ENCODE peak calls at places on chromosomes 11 and 22, in six cellular contexts. One of them, this sample, is unnamed. For H3K4me1, the result is how much of the 10 kb centered on the place peaks cover.

GRCh38 chr11:20616908-20617307 is 17.5 kb downstream of the SLC6A5 start:
- DNase-seq in PC-3: no peak
- DNase-seq in CD8-positive, alpha-beta T cell: no peak
- DNase-seq in right lobe of liver: no peak
- DNase-seq in A549: no peak
- DNase-seq in transverse colon: no peak
- DNase-seq in this sample: no peak

GRCh38 chr11:113260541-113260940 is 53.8 kb upstream of the TTC12 start:
- DNase-seq in PC-3: no peak
- DNase-seq in CD8-positive, alpha-beta T cell: no peak
- DNase-seq in right lobe of liver: no peak
- DNase-seq in A549: no peak
- DNase-seq in transverse colon: no peak
- DNase-seq in this sample: no peak

GRCh38 chr11:10727259-10727851 is 23.7 kb upstream of the CTR9 start:
- DNase-seq in PC-3: no peak
- DNase-seq in CD8-positive, alpha-beta T cell: no peak
- DNase-seq in right lobe of liver: no peak
- DNase-seq in A549: no peak
- DNase-seq in transverse colon: no peak
- DNase-seq in this sample: no peak

GRCh38 chr11:69972351-69972802 is 105.7 kb upstream of the ANO1 start:
- DNase-seq in PC-3: no peak
- DNase-seq in CD8-positive, alpha-beta T cell: no peak
- DNase-seq in right lobe of liver: no peak
- DNase-seq in A549: no peak
- DNase-seq in transverse colon: peak
- DNase-seq in this sample: no peak

GRCh38 chr11:101446238-101446637 is 137.6 kb downstream of the TRPC6 start:
- DNase-seq in PC-3: peak
- DNase-seq in CD8-positive, alpha-beta T cell: no peak
- DNase-seq in right lobe of liver: no peak
- DNase-seq in A549: no peak
- DNase-seq in transverse colon: no peak
- DNase-seq in this sample: no peak

GRCh38 chr22:25940479-25940878 is 198.5 kb downstream of the MYO18B start:
- DNase-seq in PC-3: no peak
- DNase-seq in CD8-positive, alpha-beta T cell: no peak
- DNase-seq in right lobe of liver: no peak
- DNase-seq in A549: no peak
- DNase-seq in transverse colon: no peak
- DNase-seq in this sample: no peak

GRCh38 chr11:69652999-69653398 is 12.0 kb downstream of the CCND1 start:
- DNase-seq in PC-3: no peak
- DNase-seq in CD8-positive, alpha-beta T cell: no peak
- DNase-seq in right lobe of liver: peak
- DNase-seq in A549: no peak
- DNase-seq in transverse colon: no peak
- DNase-seq in this sample: no peak

GRCh38 chr22:41048791-41049717 is 43.3 kb upstream of the EP300 start:
- DNase-seq in PC-3: no peak
- DNase-seq in CD8-positive, alpha-beta T cell: no peak
- DNase-seq in right lobe of liver: peak
- DNase-seq in A549: no peak
- DNase-seq in transverse colon: peak
- DNase-seq in this sample: peak

GRCh38 chr11:89566972-89567371 is 75.8 kb upstream of the NOX4 start:
- DNase-seq in PC-3: no peak
- DNase-seq in CD8-positive, alpha-beta T cell: no peak
- DNase-seq in right lobe of liver: no peak
- DNase-seq in A549: no peak
- DNase-seq in transverse colon: no peak
- DNase-seq in this sample: no peak

GRCh38 chr11:118623291-118623655 is 15.9 kb downstream of the PHLDB1 start:
- DNase-seq in PC-3: peak
- DNase-seq in CD8-positive, alpha-beta T cell: no peak
- DNase-seq in right lobe of liver: no peak
- DNase-seq in A549: no peak
- DNase-seq in transverse colon: no peak
- DNase-seq in this sample: peak

GRCh38 chr11:120089036-120090001 is 48.6 kb downstream of the TRIM29 start:
- DNase-seq in PC-3: no peak
- DNase-seq in CD8-positive, alpha-beta T cell: no peak
- DNase-seq in right lobe of liver: no peak
- DNase-seq in A549: no peak
- DNase-seq in transverse colon: no peak
- DNase-seq in this sample: no peak
- H3K27ac ChIP-seq in PC-3: no peak
- H3K27ac ChIP-seq in CD8-positive, alpha-beta T cell: no peak
- H3K27ac ChIP-seq in right lobe of liver: no peak
- H3K27ac ChIP-seq in A549: no peak
- H3K27ac ChIP-seq in transverse colon: no peak
- H3K27ac ChIP-seq in this sample: no peak

GRCh38 chr11:61578819-61579218 is 2.1 kb downstream of the SYT7 start:
- DNase-seq in PC-3: no peak
- DNase-seq in CD8-positive, alpha-beta T cell: no peak
- DNase-seq in right lobe of liver: no peak
- DNase-seq in A549: no peak
- DNase-seq in transverse colon: no peak
- DNase-seq in this sample: no peak
- H3K4me1 ChIP-seq in PC-3: under half
- H3K4me1 ChIP-seq in CD8-positive, alpha-beta T cell: under half
- H3K4me1 ChIP-seq in right lobe of liver: under half
- H3K4me1 ChIP-seq in A549: under half
- H3K4me1 ChIP-seq in transverse colon: under half
- H3K4me1 ChIP-seq in this sample: under half

GRCh38 chr11:117092951-117093590 is 5.2 kb downstream of the SIK3 start:
- DNase-seq in PC-3: no peak
- DNase-seq in CD8-positive, alpha-beta T cell: no peak
- DNase-seq in right lobe of liver: no peak
- DNase-seq in A549: no peak
- DNase-seq in transverse colon: no peak
- DNase-seq in this sample: no peak
- H3K27ac ChIP-seq in PC-3: no peak
- H3K27ac ChIP-seq in CD8-positive, alpha-beta T cell: no peak
- H3K27ac ChIP-seq in right lobe of liver: no peak
- H3K27ac ChIP-seq in A549: no peak
- H3K27ac ChIP-seq in transverse colon: peak
- H3K27ac ChIP-seq in this sample: no peak

DNA sequence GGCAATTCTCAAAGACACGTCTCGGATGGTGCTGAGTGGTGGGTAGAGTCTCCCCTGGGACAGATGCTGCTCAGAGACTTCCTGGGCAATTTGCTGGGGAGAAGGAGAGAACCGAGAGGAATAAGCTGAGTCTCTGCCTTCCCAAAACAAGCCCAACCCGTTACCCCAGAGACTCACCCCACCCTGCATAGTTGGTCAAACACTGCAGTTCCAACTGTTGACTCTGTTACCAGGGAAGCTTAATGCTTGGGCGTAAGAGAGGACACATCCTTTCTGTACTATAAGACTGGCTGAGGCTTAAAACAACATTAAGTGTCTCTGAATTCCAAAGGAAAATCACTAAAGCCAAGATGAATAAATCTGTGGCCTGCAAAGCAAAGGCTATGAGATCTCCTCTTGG is 68.1 kb downstream of the CCDC81 start:
- DNase-seq in PC-3: no peak
- DNase-seq in CD8-positive, alpha-beta T cell: no peak
- DNase-seq in right lobe of liver: no peak
- DNase-seq in A549: no peak
- DNase-seq in transverse colon: no peak
- DNase-seq in this sample: no peak
- H3K4me1 ChIP-seq in PC-3: under half
- H3K4me1 ChIP-seq in CD8-positive, alpha-beta T cell: under half
- H3K4me1 ChIP-seq in right lobe of liver: under half
- H3K4me1 ChIP-seq in A549: under half
- H3K4me1 ChIP-seq in transverse colon: under half
- H3K4me1 ChIP-seq in this sample: under half

GRCh38 chr11:57475671-57476222 is 15.4 kb downstream of the RTN4RL2 start:
- DNase-seq in PC-3: no peak
- DNase-seq in CD8-positive, alpha-beta T cell: no peak
- DNase-seq in right lobe of liver: no peak
- DNase-seq in A549: no peak
- DNase-seq in transverse colon: no peak
- DNase-seq in this sample: no peak
- H3K27ac ChIP-seq in PC-3: no peak
- H3K27ac ChIP-seq in CD8-positive, alpha-beta T cell: no peak
- H3K27ac ChIP-seq in right lobe of liver: no peak
- H3K27ac ChIP-seq in A549: peak
- H3K27ac ChIP-seq in transverse colon: no peak
- H3K27ac ChIP-seq in this sample: no peak

GRCh38 chr11:111364503-111364902 is 14.6 kb downstream of the POU2AF1 start:
- DNase-seq in PC-3: no peak
- DNase-seq in CD8-positive, alpha-beta T cell: no peak
- DNase-seq in right lobe of liver: no peak
- DNase-seq in A549: no peak
- DNase-seq in transverse colon: no peak
- DNase-seq in this sample: no peak
- H3K4me1 ChIP-seq in PC-3: under half
- H3K4me1 ChIP-seq in CD8-positive, alpha-beta T cell: under half
- H3K4me1 ChIP-seq in right lobe of liver: under half
- H3K4me1 ChIP-seq in A549: under half
- H3K4me1 ChIP-seq in transverse colon: under half
- H3K4me1 ChIP-seq in this sample: under half

DNA sequence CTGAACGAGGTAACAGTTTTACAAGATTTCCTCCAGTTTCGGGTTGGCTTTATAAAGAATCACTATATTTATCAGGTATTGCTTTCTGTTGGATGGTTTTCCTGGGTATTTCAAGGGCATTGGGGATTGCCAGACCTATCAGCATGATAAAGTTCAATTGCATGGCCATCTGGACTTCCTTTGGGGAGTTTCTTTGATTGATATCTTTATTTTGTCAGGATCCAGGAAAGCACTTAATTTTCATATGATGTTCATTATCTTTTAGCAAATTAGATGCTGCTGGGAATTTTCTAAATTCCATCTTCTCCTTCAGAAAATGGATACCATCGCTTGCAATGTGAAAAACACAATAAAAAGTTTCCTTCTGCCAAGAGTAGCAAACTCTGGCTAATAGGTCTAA is 21.2 kb downstream of the RFPL2 start:
- DNase-seq in PC-3: no peak
- DNase-seq in CD8-positive, alpha-beta T cell: no peak
- DNase-seq in right lobe of liver: no peak
- DNase-seq in A549: no peak
- DNase-seq in transverse colon: no peak
- DNase-seq in this sample: no peak
- H3K27ac ChIP-seq in PC-3: no peak
- H3K27ac ChIP-seq in CD8-positive, alpha-beta T cell: no peak
- H3K27ac ChIP-seq in right lobe of liver: no peak
- H3K27ac ChIP-seq in A549: no peak
- H3K27ac ChIP-seq in transverse colon: no peak
- H3K27ac ChIP-seq in this sample: no peak

DNA sequence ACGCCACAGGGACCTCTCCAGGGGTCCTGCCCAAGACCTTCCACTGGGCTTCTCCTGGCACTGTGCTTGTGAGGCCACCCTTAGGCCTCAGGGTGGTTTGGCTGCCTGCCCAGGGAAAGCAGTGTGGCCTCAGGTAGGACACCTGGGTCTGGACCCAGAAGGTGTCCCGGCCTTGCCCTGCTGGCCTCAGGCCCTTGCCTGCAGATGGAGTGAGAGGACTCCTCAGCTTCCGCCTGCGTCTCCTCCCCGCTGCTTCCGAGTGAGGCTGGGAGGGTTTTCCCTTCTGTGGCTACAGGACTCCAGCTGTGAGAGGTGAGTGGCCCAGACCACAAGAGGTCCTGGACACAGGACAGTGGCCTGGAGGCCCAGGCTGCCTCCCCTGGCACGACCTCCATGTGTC is 60.4 kb downstream of the WNT7B start:
- DNase-seq in PC-3: no peak
- DNase-seq in CD8-positive, alpha-beta T cell: no peak
- DNase-seq in right lobe of liver: no peak
- DNase-seq in A549: no peak
- DNase-seq in transverse colon: no peak
- DNase-seq in this sample: no peak
- H3K4me1 ChIP-seq in PC-3: under half
- H3K4me1 ChIP-seq in CD8-positive, alpha-beta T cell: under half
- H3K4me1 ChIP-seq in right lobe of liver: under half
- H3K4me1 ChIP-seq in A549: half or more
- H3K4me1 ChIP-seq in transverse colon: under half
- H3K4me1 ChIP-seq in this sample: under half

GRCh38 chr11:82902086-82902485 is 550 bp downstream of the DDIAS start:
- DNase-seq in PC-3: no peak
- DNase-seq in CD8-positive, alpha-beta T cell: no peak
- DNase-seq in right lobe of liver: no peak
- DNase-seq in A549: no peak
- DNase-seq in transverse colon: no peak
- DNase-seq in this sample: no peak

GRCh38 chr11:82902880-82903279 is 1.3 kb downstream of the DDIAS start:
- DNase-seq in PC-3: no peak
- DNase-seq in CD8-positive, alpha-beta T cell: no peak
- DNase-seq in right lobe of liver: no peak
- DNase-seq in A549: no peak
- DNase-seq in transverse colon: no peak
- DNase-seq in this sample: no peak

GRCh38 chr11:82899957-82900276 is 313 bp downstream of the PRCP start:
- DNase-seq in PC-3: no peak
- DNase-seq in CD8-positive, alpha-beta T cell: no peak
- DNase-seq in right lobe of liver: no peak
- DNase-seq in A549: no peak
- DNase-seq in transverse colon: no peak
- DNase-seq in this sample: no peak

GRCh38 chr11:82900277-82901164 is at the start of gene PRCP:
- DNase-seq in PC-3: peak
- DNase-seq in CD8-positive, alpha-beta T cell: peak
- DNase-seq in right lobe of liver: peak
- DNase-seq in A549: peak
- DNase-seq in transverse colon: peak
- DNase-seq in this sample: peak

GRCh38 chr11:82901165-82901938 is at the start of gene DDIAS:
- DNase-seq in PC-3: peak
- DNase-seq in CD8-positive, alpha-beta T cell: peak
- DNase-seq in right lobe of liver: peak
- DNase-seq in A549: peak
- DNase-seq in transverse colon: peak
- DNase-seq in this sample: peak
- H3K27ac ChIP-seq in PC-3: peak
- H3K27ac ChIP-seq in CD8-positive, alpha-beta T cell: peak
- H3K27ac ChIP-seq in right lobe of liver: peak
- H3K27ac ChIP-seq in A549: peak
- H3K27ac ChIP-seq in transverse colon: peak
- H3K27ac ChIP-seq in this sample: peak

This sample was measured in lower lobe of right lung.